ENCODE peak calls at places on chromosomes 5 and 9, in nine cellular contexts. Q is heart right ventricle; H is HuH-7; I is CD4-positive, CD25-positive, alpha-beta regulatory T cell; K is activated naive CD4-positive, alpha-beta T cell treated with Interleukin-2 at 50 U/mL for 16 hours; M is MM.1S; D is occipital lobe; Z is mesenchymal stem cell; W is H9. F is an unnamed sample.

GRCh38 chr9:90815183-90815943 is 13.7 kb downstream of the SYK start:
- DNase-seq in M (no peak), Z (peak), W (no peak), I (no peak), Q (no peak), D (no peak), K (no peak), H (no peak), F (no peak)

GRCh38 chr9:131475111-131475955 is 27.4 kb upstream of the POMT1 start:
- DNase-seq in H (no peak), D (no peak), Z (no peak), Q (no peak), M (no peak), W (no peak), K (no peak), I (no peak), F (no peak)

GRCh38 chr5:107805819-107806218 is 135.1 kb upstream of the EFNA5 start:
- DNase-seq in W (no peak), K (no peak), Z (no peak), H (no peak), Q (no peak), I (no peak), D (no peak), M (no peak), F (no peak)

GRCh38 chr9:114096866-114097612 is 2.1 kb downstream of the KIF12 start:
- DNase-seq in D (no peak), M (no peak), I (no peak), Q (no peak), W (no peak), H (no peak), Z (no peak), K (no peak), F (no peak)

GRCh38 chr9:85230081-85230480 is 511.7 kb downstream of the AGTPBP1 start:
- DNase-seq in H (no peak), Z (no peak), I (no peak), K (no peak), D (no peak), M (no peak), Q (no peak), W (no peak), F (no peak)

GRCh38 chr5:3325811-3326568 is 269.6 kb upstream of the IRX1 start:
- DNase-seq in W (no peak), Z (no peak), K (no peak), Q (no peak), M (no peak), D (no peak), I (no peak), H (no peak), F (no peak)

GRCh38 chr9:35313911-35314310 is 152.1 kb downstream of the UNC13B start:
- DNase-seq in W (no peak), Q (no peak), I (no peak), Z (peak), H (no peak), K (no peak), M (no peak), D (no peak), F (no peak)

GRCh38 chr5:180141068-180141660 is 67.8 kb downstream of the RASGEF1C start:
- DNase-seq in D (no peak), I (no peak), Z (no peak), Q (no peak), H (no peak), M (no peak), K (no peak), W (no peak), F (peak)

GRCh38 chr9:88826651-88827245 is 164.5 kb upstream of the S1PR3 start:
- DNase-seq in K (no peak), M (no peak), H (no peak), Z (no peak), Q (no peak), D (no peak), W (no peak), I (no peak), F (no peak)

GRCh38 chr9:106284300-106284699 is 578.7 kb upstream of the ZNF462 start:
- DNase-seq in K (no peak), Q (no peak), H (peak), M (no peak), D (no peak), W (peak), Z (peak), I (no peak), F (no peak)

GRCh38 chr5:52743970-52744369 is 43.7 kb upstream of the ITGA1 start:
- DNase-seq in D (no peak), Q (peak), W (no peak), M (no peak), I (no peak), Z (peak), K (peak), H (no peak), F (no peak)

GRCh38 chr5:89283758-89284493 is 400.9 kb upstream of the MEF2C start:
- DNase-seq in K (no peak), Q (no peak), Z (peak), M (no peak), I (no peak), H (no peak), D (no peak), W (no peak), F (no peak)